ENCODE peak calls at places on chromosomes 6 and 20, in nine cellular contexts. Q is activated T-cell treated with anti-CD3 and anti-CD28 coated beads for 1 hour; T is OCI-LY7; I is amniotic stem cell; M is PC-9; N is Daoy; O is caudate nucleus; U is breast epithelium; V is activated T-helper 9 cell treated with anti-CD3 and anti-CD28 coated beads, Interleukin-2, amount 50 U/mL, for 16 hours. J is an unnamed sample.

GRCh38 chr6:158475344-158476302 is 84.3 kb upstream of the TMEM181 start:
- DNase-seq in I (peak; percentile 1), T (no peak), N (peak; percentile 63), O (peak; percentile 25), Q (no peak), V (no peak), U (no peak), M (peak; percentile 70), J (peak; percentile 87)

GRCh38 chr6:26048590-26048989 is 38.6 kb upstream of the HFE start:
- DNase-seq in U (no peak), T (no peak), N (no peak), O (no peak), Q (no peak), V (no peak), I (no peak), M (no peak), J (no peak)

GRCh38 chr6:98124176-98124575 is 710.2 kb upstream of the POU3F2 start:
- DNase-seq in T (no peak), M (no peak), V (no peak), N (peak; percentile 22), U (no peak), Q (no peak), I (no peak), O (no peak), J (no peak)

GRCh38 chr6:157283330-157283898 is 39.9 kb downstream of the TMEM242 start:
- DNase-seq in I (no peak), U (no peak), V (no peak), M (no peak), N (no peak), Q (no peak), O (no peak), T (no peak), J (no peak)

GRCh38 chr6:118544105-118544504 is 4.0 kb upstream of the PLN start:
- DNase-seq in T (no peak), U (no peak), O (no peak), M (no peak), Q (no peak), I (no peak), V (no peak), N (no peak), J (no peak)

GRCh38 chr6:154542747-154543146 is 32.3 kb upstream of the CNKSR3 start:
- DNase-seq in N (no peak), T (no peak), I (no peak), Q (no peak), M (no peak), V (no peak), O (no peak), U (no peak), J (no peak)

GRCh38 chr20:53939554-53940355 is 130.6 kb downstream of the BCAS1 start:
- DNase-seq in V (peak; percentile 52), I (peak; percentile 81), M (peak; percentile 90), Q (peak; percentile 54), N (peak; percentile 92), O (peak; percentile 72), T (peak; percentile 97), U (peak; percentile 93), J (peak; percentile 96)

GRCh38 chr20:50366270-50367103 is 143.7 kb upstream of the PTPN1 start:
- DNase-seq in V (no peak), T (no peak), Q (peak; percentile 8), O (no peak), I (no peak), M (peak; percentile 92), U (peak; percentile 50), N (peak; percentile 79), J (peak; percentile 92)

GRCh38 chr6:48194596-48195295 is 83.7 kb upstream of the PTCHD4 start:
- DNase-seq in I (no peak), Q (no peak), N (no peak), U (no peak), T (no peak), M (no peak), O (no peak), V (no peak), J (no peak)

GRCh38 chr6:126880926-126881325 is 237.5 kb upstream of the RSPO3 start:
- DNase-seq in O (no peak), I (no peak), V (no peak), U (no peak), M (no peak), Q (no peak), N (no peak), T (no peak), J (no peak)